ENCODE peak calls at places on chromosomes 13 and 19, in five cellular contexts. J is hypothalamus; K is NCI-H748 treated with DMSO at 0.1 percent for 48 hours; X is activated CD4-positive, alpha-beta memory T cell treated with anti-CD3 and anti-CD28 coated beads, Interleukin-2, amount 10 ng/mL, durations not matched to agents 7 days and 5 days; A is upper lobe of right lung. Z is an unnamed sample.

GRCh38 chr13:109254271-109254670 is 532.1 kb downstream of the IRS2 start:
- DNase-seq in J (no peak), K (no peak), X (no peak), A (no peak), Z (no peak)

GRCh38 chr19:47848871-47849473 is 10.1 kb upstream of the TPRX2 start:
- DNase-seq in J (no peak), K (no peak), X (peak; percentile 43), A (peak; percentile 69), Z (no peak)

GRCh38 chr13:91498298-91498697 is 99.9 kb downstream of the GPC5 start:
- DNase-seq in J (no peak), K (no peak), X (no peak), A (no peak), Z (no peak)

GRCh38 chr19:12974301-12975220 is 5.2 kb downstream of the DAND5 start:
- DNase-seq in J (no peak), K (no peak), X (no peak), A (no peak), Z (no peak)

GRCh38 chr13:77876176-77876575 is 42.5 kb downstream of the EDNRB start:
- DNase-seq in J (no peak), K (no peak), X (no peak), A (no peak), Z (no peak)

GRCh38 chr19:3670258-3670795 is 29.9 kb downstream of the PIP5K1C start:
- DNase-seq in J (no peak), K (no peak), X (no peak), A (no peak), Z (no peak)

GRCh38 chr19:43739836-43740235 is 14.9 kb downstream of the SMG9 start:
- DNase-seq in J (no peak), K (no peak), X (no peak), A (no peak), Z (no peak)

GRCh38 chr19:5627395-5627904 is 4.6 kb downstream of the SAFB start:
- DNase-seq in J (no peak), K (no peak), X (no peak), A (peak; percentile 82), Z (peak; percentile 1)

Z was measured in nucleus accumbens.